ENCODE peak calls at places on chromosomes 6 and 20, in nine cellular contexts. One of them, this sample, is unnamed.

GRCh38 chr6:14747881-14748520 is 497.9 kb upstream of the JARID2 start:
- DNase-seq in fibroblast of lung: peak; percentile 43
- DNase-seq in astrocyte of the spinal cord: peak; percentile 36
- DNase-seq in AG09319: no peak
- DNase-seq in uterus: no peak
- DNase-seq in H9: no peak
- DNase-seq in natural killer cell: peak; percentile 21
- DNase-seq in endothelial cell: no peak
- DNase-seq in CD4-positive, alpha-beta T cell: no peak
- DNase-seq in this sample: no peak

GRCh38 chr20:1536893-1537730 is 20.4 kb downstream of the SIRPD start:
- DNase-seq in CD4-positive, alpha-beta T cell: no peak
- DNase-seq in astrocyte of the spinal cord: no peak
- DNase-seq in fibroblast of lung: no peak
- DNase-seq in H9: no peak
- DNase-seq in endothelial cell: no peak
- DNase-seq in natural killer cell: no peak
- DNase-seq in uterus: no peak
- DNase-seq in AG09319: no peak
- DNase-seq in this sample: no peak

GRCh38 chr20:43800186-43800585 is 73.4 kb upstream of the GTSF1L start:
- DNase-seq in natural killer cell: no peak
- DNase-seq in CD4-positive, alpha-beta T cell: no peak
- DNase-seq in fibroblast of lung: no peak
- DNase-seq in H9: no peak
- DNase-seq in endothelial cell: no peak
- DNase-seq in AG09319: no peak
- DNase-seq in uterus: no peak
- DNase-seq in astrocyte of the spinal cord: no peak
- DNase-seq in this sample: no peak

GRCh38 chr6:113530769-113531168 is 326.4 kb upstream of the MARCKS start:
- DNase-seq in fibroblast of lung: peak; percentile 69
- DNase-seq in natural killer cell: no peak
- DNase-seq in AG09319: no peak
- DNase-seq in uterus: no peak
- DNase-seq in H9: no peak
- DNase-seq in CD4-positive, alpha-beta T cell: no peak
- DNase-seq in endothelial cell: no peak
- DNase-seq in astrocyte of the spinal cord: peak; percentile 82
- DNase-seq in this sample: peak; percentile 77

GRCh38 chr6:27873101-27874030 is 38.8 kb downstream of the OR2B2 start:
- DNase-seq in endothelial cell: peak; percentile 60
- DNase-seq in AG09319: no peak
- DNase-seq in astrocyte of the spinal cord: peak; percentile 90
- DNase-seq in H9: peak; percentile 68
- DNase-seq in fibroblast of lung: peak; percentile 95
- DNase-seq in natural killer cell: peak; percentile 68
- DNase-seq in uterus: peak; percentile 21
- DNase-seq in CD4-positive, alpha-beta T cell: peak; percentile 65
- DNase-seq in this sample: peak; percentile 78

GRCh38 chr6:118746100-118746874 is 94.9 kb upstream of the CEP85L start:
- DNase-seq in astrocyte of the spinal cord: no peak
- DNase-seq in natural killer cell: no peak
- DNase-seq in CD4-positive, alpha-beta T cell: no peak
- DNase-seq in AG09319: no peak
- DNase-seq in uterus: no peak
- DNase-seq in endothelial cell: no peak
- DNase-seq in fibroblast of lung: no peak
- DNase-seq in H9: no peak
- DNase-seq in this sample: no peak

GRCh38 chr6:157246048-157246630 is 77.2 kb downstream of the TMEM242 start:
- DNase-seq in CD4-positive, alpha-beta T cell: no peak
- DNase-seq in astrocyte of the spinal cord: no peak
- DNase-seq in natural killer cell: no peak
- DNase-seq in fibroblast of lung: no peak
- DNase-seq in H9: no peak
- DNase-seq in AG09319: peak; percentile 30
- DNase-seq in endothelial cell: no peak
- DNase-seq in uterus: peak; percentile 76
- DNase-seq in this sample: no peak

GRCh38 chr20:35953411-35954199 is 697 bp downstream of the SCAND1 start:
- DNase-seq in H9: peak; percentile 36
- DNase-seq in CD4-positive, alpha-beta T cell: peak; percentile 64
- DNase-seq in AG09319: no peak
- DNase-seq in natural killer cell: peak; percentile 66
- DNase-seq in astrocyte of the spinal cord: peak; percentile 51
- DNase-seq in endothelial cell: peak; percentile 76
- DNase-seq in fibroblast of lung: peak; percentile 45
- DNase-seq in uterus: no peak
- DNase-seq in this sample: peak; percentile 35

GRCh38 chr6:36837686-36838085 is 1.6 kb downstream of the CPNE5 start:
- DNase-seq in CD4-positive, alpha-beta T cell: no peak
- DNase-seq in endothelial cell: no peak
- DNase-seq in natural killer cell: no peak
- DNase-seq in uterus: no peak
- DNase-seq in AG09319: no peak
- DNase-seq in fibroblast of lung: no peak
- DNase-seq in H9: no peak
- DNase-seq in astrocyte of the spinal cord: no peak
- DNase-seq in this sample: no peak

GRCh38 chr6:22236626-22237414 is 60.0 kb downstream of the PRL start:
- DNase-seq in uterus: no peak
- DNase-seq in natural killer cell: no peak
- DNase-seq in astrocyte of the spinal cord: peak; percentile 90
- DNase-seq in endothelial cell: no peak
- DNase-seq in AG09319: peak; percentile 57
- DNase-seq in H9: no peak
- DNase-seq in fibroblast of lung: peak; percentile 87
- DNase-seq in CD4-positive, alpha-beta T cell: no peak
- DNase-seq in this sample: peak; percentile 1

GRCh38 chr20:48787861-48788375 is 39.9 kb downstream of the PREX1 start:
- DNase-seq in endothelial cell: no peak
- DNase-seq in AG09319: peak; percentile 24
- DNase-seq in H9: no peak
- DNase-seq in fibroblast of lung: peak; percentile 54
- DNase-seq in uterus: no peak
- DNase-seq in astrocyte of the spinal cord: peak; percentile 77
- DNase-seq in CD4-positive, alpha-beta T cell: no peak
- DNase-seq in natural killer cell: no peak
- DNase-seq in this sample: peak; percentile 36

DNA sequence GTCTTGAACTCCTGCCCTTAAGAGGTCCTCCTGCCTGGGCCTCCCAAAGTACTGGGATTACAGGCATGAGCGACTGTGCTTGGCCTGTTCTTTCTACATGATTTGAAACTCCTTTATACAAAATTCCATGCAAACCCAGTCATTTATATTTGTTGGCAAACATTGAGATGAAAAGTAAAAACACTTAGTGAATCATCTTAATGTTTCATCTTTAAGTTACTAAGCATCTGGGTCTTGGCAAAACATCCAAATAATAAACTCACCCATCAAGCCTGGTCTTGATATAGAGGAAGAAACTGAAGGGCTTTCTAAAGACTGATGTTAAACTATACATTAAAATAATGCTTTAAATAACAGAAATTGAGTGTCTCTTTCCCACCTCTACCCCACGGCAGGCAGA is 95.1 kb downstream of the FUT9 start:
- DNase-seq in AG09319: no peak
- DNase-seq in endothelial cell: no peak
- DNase-seq in uterus: no peak
- DNase-seq in astrocyte of the spinal cord: no peak
- DNase-seq in H9: no peak
- DNase-seq in natural killer cell: no peak
- DNase-seq in CD4-positive, alpha-beta T cell: no peak
- DNase-seq in fibroblast of lung: no peak
- DNase-seq in this sample: no peak
- TF ChIP-seq CTCF in AG09319: no peak
- TF ChIP-seq CTCF in endothelial cell: no peak
- TF ChIP-seq CTCF in uterus: no peak
- TF ChIP-seq CTCF in astrocyte of the spinal cord: no peak
- TF ChIP-seq CTCF in H9: no peak
- TF ChIP-seq CTCF in natural killer cell: no peak
- TF ChIP-seq CTCF in CD4-positive, alpha-beta T cell: no peak
- TF ChIP-seq CTCF in fibroblast of lung: no peak
- TF ChIP-seq CTCF in this sample: no peak

GRCh38 chr20:62688855-62689460 is 19.7 kb upstream of the NTSR1 start:
- DNase-seq in fibroblast of lung: no peak
- DNase-seq in uterus: no peak
- DNase-seq in astrocyte of the spinal cord: peak; percentile 23
- DNase-seq in AG09319: no peak
- DNase-seq in H9: no peak
- DNase-seq in natural killer cell: no peak
- DNase-seq in endothelial cell: no peak
- DNase-seq in CD4-positive, alpha-beta T cell: no peak
- DNase-seq in this sample: no peak
- TF ChIP-seq CTCF in fibroblast of lung: no peak
- TF ChIP-seq CTCF in uterus: no peak
- TF ChIP-seq CTCF in astrocyte of the spinal cord: peak; percentile 13
- TF ChIP-seq CTCF in AG09319: no peak
- TF ChIP-seq CTCF in H9: peak; percentile 10
- TF ChIP-seq CTCF in natural killer cell: no peak
- TF ChIP-seq CTCF in endothelial cell: peak; percentile 19
- TF ChIP-seq CTCF in CD4-positive, alpha-beta T cell: no peak
- TF ChIP-seq CTCF in this sample: peak; percentile 60

GRCh38 chr6:107656883-107657282 is 167.0 kb downstream of the SOBP start:
- DNase-seq in CD4-positive, alpha-beta T cell: no peak
- DNase-seq in H9: no peak
- DNase-seq in AG09319: no peak
- DNase-seq in fibroblast of lung: no peak
- DNase-seq in natural killer cell: no peak
- DNase-seq in uterus: no peak
- DNase-seq in astrocyte of the spinal cord: no peak
- DNase-seq in endothelial cell: no peak
- DNase-seq in this sample: no peak

GRCh38 chr6:107653861-107654394 is 164.0 kb downstream of the SOBP start:
- DNase-seq in H9: no peak
- DNase-seq in natural killer cell: no peak
- DNase-seq in CD4-positive, alpha-beta T cell: no peak
- DNase-seq in uterus: no peak
- DNase-seq in endothelial cell: no peak
- DNase-seq in fibroblast of lung: no peak
- DNase-seq in AG09319: no peak
- DNase-seq in astrocyte of the spinal cord: no peak
- DNase-seq in this sample: no peak

GRCh38 chr6:107656381-107656780 is 166.5 kb downstream of the SOBP start:
- DNase-seq in fibroblast of lung: peak; percentile 24
- DNase-seq in H9: no peak
- DNase-seq in AG09319: no peak
- DNase-seq in uterus: no peak
- DNase-seq in astrocyte of the spinal cord: no peak
- DNase-seq in endothelial cell: no peak
- DNase-seq in CD4-positive, alpha-beta T cell: no peak
- DNase-seq in natural killer cell: no peak
- DNase-seq in this sample: no peak

GRCh38 chr6:107654736-107655135 is 164.8 kb downstream of the SOBP start:
- DNase-seq in uterus: no peak
- DNase-seq in natural killer cell: no peak
- DNase-seq in endothelial cell: no peak
- DNase-seq in AG09319: no peak
- DNase-seq in H9: no peak
- DNase-seq in CD4-positive, alpha-beta T cell: no peak
- DNase-seq in fibroblast of lung: no peak
- DNase-seq in astrocyte of the spinal cord: no peak
- DNase-seq in this sample: no peak

GRCh38 chr6:107655245-107655644 is 165.3 kb downstream of the SOBP start:
- DNase-seq in AG09319: no peak
- DNase-seq in fibroblast of lung: no peak
- DNase-seq in uterus: no peak
- DNase-seq in H9: peak; percentile 66
- DNase-seq in astrocyte of the spinal cord: no peak
- DNase-seq in CD4-positive, alpha-beta T cell: no peak
- DNase-seq in endothelial cell: peak; percentile 46
- DNase-seq in natural killer cell: no peak
- DNase-seq in this sample: no peak
- TF ChIP-seq CTCF in AG09319: peak; percentile 9
- TF ChIP-seq CTCF in fibroblast of lung: no peak
- TF ChIP-seq CTCF in uterus: peak; percentile 11
- TF ChIP-seq CTCF in H9: peak; percentile 82
- TF ChIP-seq CTCF in astrocyte of the spinal cord: no peak
- TF ChIP-seq CTCF in CD4-positive, alpha-beta T cell: no peak
- TF ChIP-seq CTCF in endothelial cell: peak; percentile 42
- TF ChIP-seq CTCF in natural killer cell: no peak
- TF ChIP-seq CTCF in this sample: no peak

GRCh38 chr6:44806656-44807055 is 419.1 kb downstream of the CDC5L start:
- DNase-seq in uterus: no peak
- DNase-seq in natural killer cell: no peak
- DNase-seq in CD4-positive, alpha-beta T cell: no peak
- DNase-seq in AG09319: no peak
- DNase-seq in endothelial cell: no peak
- DNase-seq in fibroblast of lung: no peak
- DNase-seq in astrocyte of the spinal cord: no peak
- DNase-seq in H9: no peak
- DNase-seq in this sample: no peak
- TF ChIP-seq CTCF in uterus: no peak
- TF ChIP-seq CTCF in natural killer cell: no peak
- TF ChIP-seq CTCF in CD4-positive, alpha-beta T cell: no peak
- TF ChIP-seq CTCF in AG09319: no peak
- TF ChIP-seq CTCF in endothelial cell: no peak
- TF ChIP-seq CTCF in fibroblast of lung: no peak
- TF ChIP-seq CTCF in astrocyte of the spinal cord: no peak
- TF ChIP-seq CTCF in H9: no peak
- TF ChIP-seq CTCF in this sample: no peak

GRCh38 chr6:11618533-11618932 is 81.0 kb downstream of the TMEM170B start:
- DNase-seq in endothelial cell: peak; percentile 27
- DNase-seq in CD4-positive, alpha-beta T cell: no peak
- DNase-seq in natural killer cell: no peak
- DNase-seq in H9: no peak
- DNase-seq in AG09319: no peak
- DNase-seq in fibroblast of lung: no peak
- DNase-seq in astrocyte of the spinal cord: peak; percentile 54
- DNase-seq in uterus: no peak
- DNase-seq in this sample: no peak
- TF ChIP-seq CTCF in endothelial cell: peak; percentile 46
- TF ChIP-seq CTCF in CD4-positive, alpha-beta T cell: no peak
- TF ChIP-seq CTCF in natural killer cell: no peak
- TF ChIP-seq CTCF in H9: peak; percentile 61
- TF ChIP-seq CTCF in AG09319: peak; percentile 8
- TF ChIP-seq CTCF in fibroblast of lung: peak; percentile 12
- TF ChIP-seq CTCF in astrocyte of the spinal cord: peak; percentile 34
- TF ChIP-seq CTCF in uterus: no peak
- TF ChIP-seq CTCF in this sample: peak; percentile 64

This sample was measured in HFFc6.